ENCODE peak calls at places on chromosomes 3 and 15, in four cellular contexts. E, X, C and M are unnamed samples.

GRCh38 chr3:179015551-179016020 is 56.0 kb downstream of the ZMAT3 start:
- DNase-seq in E (peak), X (no peak), C (no peak), M (no peak)

GRCh38 chr15:67915374-67916050 is 75.7 kb upstream of the RNU6-1 start:
- DNase-seq in E (peak), C (no peak), X (peak), M (peak)

GRCh38 chr15:92272106-92272505 is 121.6 kb upstream of the ST8SIA2 start:
- DNase-seq in E (no peak), C (no peak), X (no peak), M (no peak)

GRCh38 chr3:160987982-160988964 is 116.9 kb downstream of the B3GALNT1 start:
- DNase-seq in E (no peak), X (no peak), C (no peak), M (no peak)

GRCh38 chr15:60480149-60480548 is 1.2 kb upstream of the ICE2 start:
- DNase-seq in X (no peak), E (no peak), C (no peak), M (no peak)

GRCh38 chr3:115095236-115095635 is 51.9 kb downstream of the ZBTB20 start:
- DNase-seq in C (no peak), X (no peak), E (no peak), M (no peak)

GRCh38 chr3:37024092-37024491 is 30.8 kb downstream of the MLH1 start:
- DNase-seq in E (no peak), X (no peak), C (no peak), M (no peak)

GRCh38 chr3:86978111-86978528 is 12.8 kb downstream of the VGLL3 start:
- DNase-seq in X (no peak), E (no peak), C (no peak), M (no peak)

GRCh38 chr15:40266828-40267304 is 16.0 kb downstream of the ANKRD63 start:
- DNase-seq in X (no peak), E (no peak), C (no peak), M (peak)

GRCh38 chr3:117688583-117688982 is 979.0 kb downstream of the TUSC7 start:
- DNase-seq in C (no peak), E (peak), X (no peak), M (no peak)

GRCh38 chr15:39497759-39498565 is 82.9 kb upstream of the THBS1 start:
- DNase-seq in X (no peak), E (no peak), C (no peak), M (no peak)

GRCh38 chr3:129439381-129439816 is 349 bp downstream of the MBD4 start:
- DNase-seq in E (no peak), X (peak), C (peak), M (peak)

GRCh38 chr15:44573386-44573785 is 36.4 kb downstream of the EIF3J start:
- DNase-seq in C (no peak), E (no peak), X (no peak), M (no peak)

GRCh38 chr15:52699457-52699856 is 20.3 kb upstream of the ATOSA start:
- DNase-seq in C (no peak), X (no peak), E (no peak), M (no peak)

GRCh38 chr15:69758291-69758771 is 305.7 kb downstream of the RPLP1 start:
- DNase-seq in X (no peak), C (no peak), E (no peak), M (no peak)

GRCh38 chr3:130865537-130865936 is 28.3 kb upstream of the ATP2C1 start:
- DNase-seq in X (no peak), C (no peak), E (no peak), M (no peak)

GRCh38 chr3:34012102-34012461 is 213.7 kb downstream of the PDCD6IP start:
- DNase-seq in C (no peak), E (peak), X (no peak), M (no peak)

GRCh38 chr15:58392611-58393161 is 39.1 kb upstream of the LIPC start:
- DNase-seq in X (no peak), C (no peak), E (no peak), M (no peak)

GRCh38 chr3:173396191-173397041 is 1.1 kb upstream of the NLGN1 start:
- DNase-seq in E (peak), C (no peak), X (no peak), M (peak)

GRCh38 chr3:147937891-147938290 is 528.7 kb downstream of the ZIC1 start:
- DNase-seq in E (no peak), C (no peak), X (no peak), M (no peak)

GRCh38 chr15:101052681-101053121 is 133.5 kb downstream of the LRRK1 start:
- DNase-seq in E (no peak), C (no peak), X (no peak), M (no peak)

GRCh38 chr3:181880339-181880738 is 168.6 kb downstream of the SOX2 start:
- DNase-seq in E (peak), C (no peak), X (no peak), M (no peak)

GRCh38 chr3:4474683-4475490 is 7.8 kb upstream of the SUMF1 start:
- DNase-seq in X (peak), C (no peak), E (no peak), M (no peak)

GRCh38 chr3:196558476-196558875 is 9.9 kb downstream of the WDR53 start:
- DNase-seq in C (no peak), X (no peak), E (no peak), M (no peak)

GRCh38 chr3:56107157-56107556 is 361.1 kb downstream of the ERC2 start:
- DNase-seq in C (no peak), X (no peak), E (no peak), M (no peak)